ENCODE peak calls at places on chromosomes 2 and 18, in four cellular contexts. T is H1; V is effector memory CD4-positive, alpha-beta T cell; M is body of pancreas. Q is an unnamed sample.

GRCh38 chr2:95333888-95334338 is 36.8 kb downstream of the KCNIP3 start:
- DNase-seq in T (no peak), V (no peak), M (no peak), Q (no peak)

GRCh38 chr2:198054299-198054698 is 249.9 kb downstream of the PLCL1 start:
- DNase-seq in T (peak; percentile 52), V (peak; percentile 9), M (peak; percentile 22), Q (peak; percentile 62)

GRCh38 chr2:64667535-64667934 is 13.8 kb upstream of the SERTAD2 start:
- DNase-seq in T (no peak), V (no peak), M (no peak), Q (no peak)

GRCh38 chr18:55427951-55428350 is 160.0 kb downstream of the TCF4 start:
- DNase-seq in T (no peak), V (no peak), M (no peak), Q (no peak)

GRCh38 chr18:60732146-60732545 is 359.6 kb upstream of the MC4R start:
- DNase-seq in T (no peak), V (no peak), M (no peak), Q (no peak)

GRCh38 chr2:179239838-179240237 is 24.8 kb downstream of the SESTD1 start:
- DNase-seq in T (no peak), V (no peak), M (no peak), Q (no peak)

GRCh38 chr2:109494351-109494750 is 119.4 kb downstream of the SEPTIN10 start:
- DNase-seq in T (no peak), V (no peak), M (no peak), Q (no peak)

GRCh38 chr2:67043781-67044478 is 353.2 kb upstream of the ETAA1 start:
- DNase-seq in T (no peak), V (no peak), M (peak; percentile 27), Q (no peak)

GRCh38 chr2:1707771-1708351 is 36.5 kb downstream of the PXDN start:
- DNase-seq in T (no peak), V (no peak), M (peak; percentile 38), Q (no peak)

GRCh38 chr2:20015482-20016083 is 3.1 kb upstream of the MATN3 start:
- DNase-seq in T (no peak), V (no peak), M (no peak), Q (peak; percentile 43)

GRCh38 chr2:240095556-240096523 is 40.3 kb downstream of the COPS9 start:
- DNase-seq in T (peak; percentile 71), V (no peak), M (no peak), Q (no peak)

GRCh38 chr2:201697899-201698298 is 545 bp downstream of the MPP4 start:
- DNase-seq in T (no peak), V (no peak), M (no peak), Q (no peak)

GRCh38 chr2:8231909-8232308 is 449.9 kb upstream of the ID2 start:
- DNase-seq in T (no peak), V (no peak), M (no peak), Q (no peak)

GRCh38 chr2:70659551-70659950 is 105.9 kb upstream of the TGFA start:
- DNase-seq in T (peak; percentile 32), V (no peak), M (no peak), Q (no peak)

GRCh38 chr18:9619545-9619944 is 5.2 kb upstream of the PPP4R1 start:
- DNase-seq in T (no peak), V (no peak), M (no peak), Q (no peak)

GRCh38 chr2:60215295-60215990 is 338.0 kb downstream of the BCL11A start:
- DNase-seq in T (no peak), V (no peak), M (peak; percentile 78), Q (no peak)

GRCh38 chr2:219571311-219572236 is at the start of gene OBSL1:
- DNase-seq in T (peak; percentile 88), V (no peak), M (peak; percentile 82), Q (no peak)

GRCh38 chr2:211144078-211144477 is 587.7 kb downstream of the CPS1 start:
- DNase-seq in T (no peak), V (no peak), M (no peak), Q (no peak)

GRCh38 chr2:71306762-71307161 is 24.8 kb upstream of the ZNF638 start:
- DNase-seq in T (no peak), V (no peak), M (no peak), Q (no peak)

GRCh38 chr18:23578891-23579653 is 7.2 kb downstream of the NPC1 start:
- DNase-seq in T (no peak), V (no peak), M (no peak), Q (no peak)

GRCh38 chr2:218861645-218862318 is 2.2 kb downstream of the WNT6 start:
- DNase-seq in T (no peak), V (no peak), M (no peak), Q (no peak)

GRCh38 chr18:33495278-33495677 is 54.8 kb upstream of the CCDC178 start:
- DNase-seq in T (no peak), V (no peak), M (peak; percentile 10), Q (no peak)

GRCh38 chr2:98280376-98281102 is 65.7 kb upstream of the CNGA3 start:
- DNase-seq in T (no peak), V (no peak), M (peak; percentile 21), Q (no peak)

GRCh38 chr2:1798425-1799144 is 54.3 kb upstream of the PXDN start:
- DNase-seq in T (no peak), V (no peak), M (no peak), Q (no peak)

GRCh38 chr2:579961-580360 is 97.2 kb downstream of the TMEM18 start:
- DNase-seq in T (no peak), V (no peak), M (no peak), Q (no peak)

GRCh38 chr2:230774348-230774951 is 61.8 kb downstream of the CAB39 start:
- DNase-seq in T (no peak), V (no peak), M (no peak), Q (no peak)

GRCh38 chr2:73111300-73112025 is 1.3 kb downstream of the RAB11FIP5 start:
- DNase-seq in T (peak; percentile 72), V (no peak), M (peak; percentile 56), Q (peak; percentile 4)

GRCh38 chr2:32865399-32866068 is 81.2 kb upstream of the LTBP1 start:
- DNase-seq in T (no peak), V (no peak), M (no peak), Q (no peak)

GRCh38 chr2:104904889-104905288 is 51.0 kb downstream of the POU3F3 start:
- DNase-seq in T (no peak), V (no peak), M (no peak), Q (no peak)

GRCh38 chr2:172095146-172095904 is 7.4 kb downstream of the DLX2 start:
- DNase-seq in T (peak; percentile 80), V (peak; percentile 68), M (peak; percentile 39), Q (peak; percentile 84)

GRCh38 chr2:234680688-234681050 is 183.8 kb upstream of the ARL4C start:
- DNase-seq in T (no peak), V (no peak), M (no peak), Q (no peak)
- H3K27ac ChIP-seq in T (no peak overlapping the region), V (no peak overlapping the region), M (no peak overlapping the region), Q (no peak overlapping the region)

GRCh38 chr2:74516650-74517049 is 2.4 kb downstream of the TLX2 start:
- DNase-seq in T (no peak), V (no peak), M (no peak), Q (no peak)
- H3K4me3 ChIP-seq in T (no peak overlapping the region), V (peak overlapping the region; percentile 58), M (no peak overlapping the region), Q (peak overlapping the region; percentile 28)

GRCh38 chr2:102674370-102674769 is 55.0 kb downstream of the SLC9A2 start:
- DNase-seq in T (no peak), V (no peak), M (no peak), Q (no peak)
- H3K27ac ChIP-seq in T (no peak overlapping the region), V (no peak overlapping the region), M (no peak overlapping the region), Q (no peak overlapping the region)

DNA sequence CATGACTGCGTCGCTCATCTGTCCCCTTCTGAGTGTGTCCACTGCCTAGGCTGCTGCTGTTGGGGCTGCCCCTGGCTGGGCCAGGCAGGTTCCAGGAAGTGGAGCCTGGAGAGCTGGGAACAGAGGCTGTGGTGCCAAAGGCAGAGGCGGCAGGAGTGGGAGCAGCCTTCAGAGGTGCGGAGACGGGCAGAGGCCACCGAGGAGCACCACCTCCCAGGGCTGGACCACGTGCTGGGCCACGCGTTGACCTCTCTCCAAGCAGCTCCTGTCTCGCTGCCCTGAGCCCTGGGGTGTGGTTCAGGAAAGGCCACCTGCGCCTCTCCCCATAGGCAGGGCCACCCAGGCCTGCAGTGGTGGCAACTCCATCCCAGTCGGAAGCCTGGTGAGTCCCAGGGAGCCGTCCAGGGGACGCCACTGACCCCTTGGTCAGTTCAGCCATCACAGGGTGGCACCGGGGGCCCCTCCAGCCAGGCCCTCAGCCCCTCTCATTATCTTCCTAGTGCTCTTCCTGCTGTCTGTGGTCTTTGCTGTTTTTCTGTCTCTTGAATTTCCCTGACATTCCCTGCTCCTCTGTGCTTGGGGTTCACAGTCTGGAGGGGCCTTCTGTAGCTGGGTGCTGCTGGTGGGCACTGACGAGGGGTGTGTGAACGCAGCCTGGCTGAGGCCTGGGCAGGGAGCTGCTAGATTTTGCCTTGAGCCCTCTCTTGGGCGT is 122.8 kb upstream of the HS6ST1 start:
- DNase-seq in T (peak; percentile 45), V (no peak), M (no peak), Q (no peak)
- H3K4me3 ChIP-seq in T (no peak overlapping the region), V (no peak overlapping the region), M (no peak overlapping the region), Q (no peak overlapping the region)

GRCh38 chr2:188986839-188987238 is 12.7 kb downstream of the COL3A1 start:
- DNase-seq in T (no peak), V (no peak), M (no peak), Q (no peak)
- H3K27ac ChIP-seq in T (no peak overlapping the region), V (no peak overlapping the region), M (no peak overlapping the region), Q (no peak overlapping the region)

GRCh38 chr18:6729247-6730091 is at the start of gene ARHGAP28:
- DNase-seq in T (peak; percentile 83), V (no peak), M (peak; percentile 95), Q (no peak)

GRCh38 chr18:6724331-6724730 is 5.2 kb upstream of the ARHGAP28 start:
- DNase-seq in T (no peak), V (no peak), M (no peak), Q (no peak)

GRCh38 chr18:6728809-6729246 is 688 bp upstream of the ARHGAP28 start:
- DNase-seq in T (no peak), V (no peak), M (no peak), Q (no peak)

GRCh38 chr18:6731197-6731596 is 1.7 kb downstream of the ARHGAP28 start:
- DNase-seq in T (no peak), V (no peak), M (peak; percentile 26), Q (no peak)

GRCh38 chr18:6728318-6728717 is 1.2 kb upstream of the ARHGAP28 start:
- DNase-seq in T (no peak), V (no peak), M (no peak), Q (no peak)
- H3K4me3 ChIP-seq in T (peak overlapping the region; percentile 72), V (no peak overlapping the region), M (no peak overlapping the region), Q (no peak overlapping the region)